ENCODE peak calls at places on chromosome 13, in six cellular contexts. R is foreskin keratinocyte, K is right cardiac atrium, S is gastroesophageal sphincter, H is T-cell, J is aorta. Q is an unnamed sample.

GRCh38 chr13:23631676-23632622 is 61.7 kb downstream of the TNFRSF19 start:
- ATAC-seq in R (no peak), K (no peak), S (no peak), H (no peak), J (no peak), Q (no peak)

GRCh38 chr13:24684600-24684998 is 4.4 kb downstream of the ATP12A start:
- ATAC-seq in R (peak; percentile 61), K (no peak), S (no peak), H (peak; percentile 65), J (peak; percentile 21), Q (peak; percentile 44)

GRCh38 chr13:94901070-94901469 is 188.7 kb upstream of the SOX21 start:
- ATAC-seq in R (no peak), K (no peak), S (no peak), H (no peak), J (no peak), Q (no peak)

GRCh38 chr13:98752111-98752941 is at the start of gene SLC15A1:
- ATAC-seq in R (peak; percentile 59), K (peak; percentile 50), S (peak; percentile 32), H (no peak), J (peak; percentile 44), Q (peak; percentile 40)

GRCh38 chr13:110280231-110280813 is 26.6 kb downstream of the COL4A1 start:
- ATAC-seq in R (no peak), K (no peak), S (no peak), H (no peak), J (no peak), Q (no peak)

GRCh38 chr13:73828811-73829210 is 305.4 kb downstream of the KLF12 start:
- ATAC-seq in R (no peak), K (no peak), S (no peak), H (no peak), J (no peak), Q (no peak)

GRCh38 chr13:114079601-114080536 is 52.6 kb downstream of the RASA3 start:
- ATAC-seq in R (no peak), K (no peak), S (no peak), H (peak; percentile 9), J (peak; percentile 37), Q (no peak)

GRCh38 chr13:33017410-33017929 is 1.2 kb downstream of the KL start:
- ATAC-seq in R (peak; percentile 79), K (peak; percentile 80), S (peak; percentile 84), H (peak; percentile 84), J (peak; percentile 88), Q (peak; percentile 53)

GRCh38 chr13:36883829-36884228 is 36.2 kb downstream of the SMAD9 start:
- ATAC-seq in R (no peak), K (no peak), S (no peak), H (no peak), J (no peak), Q (no peak)

GRCh38 chr13:49532593-49532992 is 36.8 kb downstream of the PHF11 start:
- ATAC-seq in R (no peak), K (peak; percentile 22), S (no peak), H (no peak), J (no peak), Q (no peak)